ENCODE peak calls at places on chromosomes 7 and 10, in six cellular contexts. M is IMR-90, C is OCI-LY7, H is H1, T is A549, S is neural progenitor cell. A is an unnamed sample. For H3K4me1, the result is how much of the 10 kb centered on the place peaks cover.

GRCh38 chr10:87887548-87888289 is 24.3 kb downstream of the PTEN start:
- DNase-seq in M (no peak), C (no peak), H (no peak), T (no peak), S (no peak), A (no peak)

GRCh38 chr7:71868797-71869196 is 543.3 kb downstream of the CALN1 start:
- DNase-seq in M (no peak), C (no peak), H (no peak), T (no peak), S (no peak), A (peak)

GRCh38 chr10:132455986-132456847 is 59.2 kb downstream of the PWWP2B start:
- DNase-seq in M (no peak), C (no peak), H (no peak), T (no peak), S (no peak), A (no peak)

GRCh38 chr10:21497177-21497807 is 28.2 kb downstream of the SKIDA1 start:
- DNase-seq in M (peak), C (peak), H (no peak), T (peak), S (peak), A (peak)

GRCh38 chr7:135878284-135878683 is 98.9 kb downstream of the MTPN start:
- DNase-seq in M (no peak), C (no peak), H (no peak), T (no peak), S (no peak), A (peak)

GRCh38 chr7:114426824-114427223 is 12.2 kb downstream of the FOXP2 start:
- DNase-seq in M (peak), C (no peak), H (no peak), T (no peak), S (peak), A (no peak)

GRCh38 chr7:2260820-2261219 is 18.8 kb downstream of the NUDT1 start:
- DNase-seq in M (peak), C (no peak), H (no peak), T (peak), S (no peak), A (peak)

GRCh38 chr10:98029149-98030092 is 1.0 kb downstream of the CRTAC1 start:
- DNase-seq in M (no peak), C (no peak), H (peak), T (no peak), S (peak), A (peak)

GRCh38 chr10:29420744-29421143 is 131.9 kb downstream of the LYZL1 start:
- DNase-seq in M (no peak), C (no peak), H (no peak), T (no peak), S (no peak), A (no peak)

GRCh38 chr7:3089493-3089892 is 45.8 kb upstream of the CARD11 start:
- DNase-seq in M (peak), C (peak), H (peak), T (peak), S (peak), A (no peak)

GRCh38 chr7:111159426-111159825 is 68.5 kb downstream of the LRRN3 start:
- DNase-seq in M (peak), C (no peak), H (no peak), T (no peak), S (no peak), A (peak)

GRCh38 chr10:113133497-113133896 is 183.4 kb downstream of the TCF7L2 start:
- DNase-seq in M (peak), C (no peak), H (no peak), T (no peak), S (no peak), A (no peak)

GRCh38 chr7:149729983-149730801 is 43.2 kb downstream of the ZNF467 start:
- DNase-seq in M (no peak), C (no peak), H (no peak), T (no peak), S (no peak), A (no peak)

GRCh38 chr7:94509264-94509878 is at the start of gene CASD1:
- DNase-seq in M (peak), C (peak), H (peak), T (peak), S (no peak), A (no peak)

GRCh38 chr7:133520248-133520647 is 267.4 kb downstream of the EXOC4 start:
- DNase-seq in M (no peak), C (no peak), H (no peak), T (no peak), S (no peak), A (no peak)

GRCh38 chr10:48400129-48400849 is 93.8 kb downstream of the MAPK8 start:
- DNase-seq in M (peak), C (no peak), H (no peak), T (no peak), S (no peak), A (no peak)

GRCh38 chr7:137847418-137848050 is 760 bp upstream of the DGKI start:
- DNase-seq in M (no peak), C (no peak), H (peak), T (no peak), S (peak), A (peak)

GRCh38 chr7:32937344-32938174 is 19.7 kb upstream of the FKBP9 start:
- DNase-seq in M (peak), C (no peak), H (no peak), T (no peak), S (no peak), A (peak)

GRCh38 chr7:126166645-126167044 is 1086.1 kb downstream of the GRM8 start:
- DNase-seq in M (no peak), C (no peak), H (no peak), T (no peak), S (no peak), A (no peak)

GRCh38 chr7:1721047-1721687 is 51.1 kb downstream of the ELFN1 start:
- DNase-seq in M (peak), C (no peak), H (no peak), T (no peak), S (no peak), A (no peak)

DNA sequence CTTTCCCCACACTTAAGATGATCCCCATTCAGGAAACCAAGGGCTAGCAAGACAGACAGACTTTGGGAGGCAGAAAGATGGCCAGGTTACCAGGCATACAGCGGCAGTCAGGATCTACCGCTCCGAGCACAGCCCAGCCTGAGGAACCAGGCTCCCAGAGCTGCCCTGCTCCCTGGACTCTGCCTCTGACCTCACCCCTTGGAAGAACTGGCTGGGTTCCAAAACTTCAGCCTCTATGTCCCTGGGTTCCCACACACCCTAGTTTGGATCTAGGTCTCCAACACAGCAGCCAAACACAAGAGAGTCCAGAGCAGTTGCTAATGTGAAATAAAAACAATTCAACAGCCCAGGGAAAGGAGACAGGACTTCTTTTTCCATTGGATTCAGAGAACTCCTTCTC is 219.8 kb downstream of the KCNMA1 start:
- DNase-seq in M (no peak), C (no peak), H (no peak), T (no peak), S (no peak), A (no peak)
- H3K4me3 ChIP-seq in M (no peak), C (no peak), H (no peak), T (no peak), S (no peak), A (no peak)

GRCh38 chr10:114543456-114543855 is 114.6 kb downstream of the ABLIM1 start:
- DNase-seq in M (no peak), C (peak), H (no peak), T (no peak), S (no peak), A (no peak)
- H3K4me1 ChIP-seq in M (under half), C (half or more), H (under half), T (under half), S (under half), A (under half)

GRCh38 chr7:26317211-26317610 is 25.5 kb downstream of the SNX10 start:
- DNase-seq in M (no peak), C (no peak), H (no peak), T (no peak), S (no peak), A (no peak)
- H3K4me2 ChIP-seq in M (no peak), C (no peak), H (no peak), T (no peak), S (no peak), A (no peak)

GRCh38 chr10:124737221-124737620 is 7.0 kb downstream of the FAM53B start:
- DNase-seq in M (no peak), C (no peak), H (peak), T (no peak), S (no peak), A (no peak)
- H3K4me3 ChIP-seq in M (no peak), C (no peak), H (no peak), T (no peak), S (no peak), A (no peak)

GRCh38 chr7:105216786-105217185 is 171.9 kb downstream of the SRPK2 start:
- DNase-seq in M (no peak), C (no peak), H (no peak), T (no peak), S (no peak), A (no peak)
- H3K4me1 ChIP-seq in M (under half), C (under half), H (under half), T (under half), S (under half), A (under half)

A was measured in osteoblast.